ENCODE peak calls at places on chromosomes 4 and X, in six cellular contexts. One of them, this sample, is unnamed.

GRCh38 chr4:20565075-20565721 is 135.1 kb upstream of the PACRGL start:
- DNase-seq in K562: no peak
- DNase-seq in H1: no peak
- DNase-seq in GM12878: no peak
- DNase-seq in HepG2: no peak
- DNase-seq in SK-N-SH: no peak
- DNase-seq in this sample: no peak

GRCh38 chr4:85728471-85728870 is 253.5 kb downstream of the ARHGAP24 start:
- DNase-seq in K562: no peak
- DNase-seq in H1: no peak
- DNase-seq in GM12878: no peak
- DNase-seq in HepG2: no peak
- DNase-seq in SK-N-SH: no peak
- DNase-seq in this sample: no peak

GRCh38 chr4:152154433-152154832 is 381.5 kb downstream of the FBXW7 start:
- DNase-seq in K562: no peak
- DNase-seq in H1: no peak
- DNase-seq in GM12878: no peak
- DNase-seq in HepG2: no peak
- DNase-seq in SK-N-SH: no peak
- DNase-seq in this sample: no peak

GRCh38 chr4:138499627-138500026 is 257.5 kb upstream of the SLC7A11 start:
- DNase-seq in K562: no peak
- DNase-seq in H1: no peak
- DNase-seq in GM12878: no peak
- DNase-seq in HepG2: no peak
- DNase-seq in SK-N-SH: no peak
- DNase-seq in this sample: no peak

GRCh38 chr4:109359040-109359646 is 56.7 kb upstream of the COL25A1 start:
- DNase-seq in K562: no peak
- DNase-seq in H1: no peak
- DNase-seq in GM12878: peak
- DNase-seq in HepG2: no peak
- DNase-seq in SK-N-SH: no peak
- DNase-seq in this sample: no peak

GRCh38 chr4:4344915-4345527 is 41.9 kb upstream of the NSG1 start:
- DNase-seq in K562: no peak
- DNase-seq in H1: no peak
- DNase-seq in GM12878: peak
- DNase-seq in HepG2: no peak
- DNase-seq in SK-N-SH: no peak
- DNase-seq in this sample: no peak

GRCh38 chr4:84582988-84583870 is at the start of gene CDS1:
- DNase-seq in K562: peak
- DNase-seq in H1: no peak
- DNase-seq in GM12878: no peak
- DNase-seq in HepG2: no peak
- DNase-seq in SK-N-SH: peak
- DNase-seq in this sample: peak

GRCh38 chr4:150145950-150146340 is 67.7 kb downstream of the DCLK2 start:
- DNase-seq in K562: no peak
- DNase-seq in H1: no peak
- DNase-seq in GM12878: no peak
- DNase-seq in HepG2: no peak
- DNase-seq in SK-N-SH: no peak
- DNase-seq in this sample: no peak

GRCh38 chr4:173318648-173319211 is 15.4 kb downstream of the HMGB2 start:
- DNase-seq in K562: no peak
- DNase-seq in H1: no peak
- DNase-seq in GM12878: no peak
- DNase-seq in HepG2: peak
- DNase-seq in SK-N-SH: peak
- DNase-seq in this sample: no peak

GRCh38 chr4:166259081-166259480 is 386.0 kb downstream of the TLL1 start:
- DNase-seq in K562: no peak
- DNase-seq in H1: no peak
- DNase-seq in GM12878: no peak
- DNase-seq in HepG2: no peak
- DNase-seq in SK-N-SH: no peak
- DNase-seq in this sample: no peak

GRCh38 chrX:84501798-84502628 is at the start of gene HDX:
- DNase-seq in K562: no peak
- DNase-seq in H1: no peak
- DNase-seq in GM12878: peak
- DNase-seq in HepG2: peak
- DNase-seq in SK-N-SH: peak
- DNase-seq in this sample: no peak
- TF ChIP-seq GABPA in K562: no peak
- TF ChIP-seq GABPA in H1: no peak
- TF ChIP-seq GABPA in GM12878: no peak
- TF ChIP-seq GABPA in HepG2: no peak
- TF ChIP-seq GABPA in SK-N-SH: no peak
- TF ChIP-seq GABPA in this sample: no peak

DNA sequence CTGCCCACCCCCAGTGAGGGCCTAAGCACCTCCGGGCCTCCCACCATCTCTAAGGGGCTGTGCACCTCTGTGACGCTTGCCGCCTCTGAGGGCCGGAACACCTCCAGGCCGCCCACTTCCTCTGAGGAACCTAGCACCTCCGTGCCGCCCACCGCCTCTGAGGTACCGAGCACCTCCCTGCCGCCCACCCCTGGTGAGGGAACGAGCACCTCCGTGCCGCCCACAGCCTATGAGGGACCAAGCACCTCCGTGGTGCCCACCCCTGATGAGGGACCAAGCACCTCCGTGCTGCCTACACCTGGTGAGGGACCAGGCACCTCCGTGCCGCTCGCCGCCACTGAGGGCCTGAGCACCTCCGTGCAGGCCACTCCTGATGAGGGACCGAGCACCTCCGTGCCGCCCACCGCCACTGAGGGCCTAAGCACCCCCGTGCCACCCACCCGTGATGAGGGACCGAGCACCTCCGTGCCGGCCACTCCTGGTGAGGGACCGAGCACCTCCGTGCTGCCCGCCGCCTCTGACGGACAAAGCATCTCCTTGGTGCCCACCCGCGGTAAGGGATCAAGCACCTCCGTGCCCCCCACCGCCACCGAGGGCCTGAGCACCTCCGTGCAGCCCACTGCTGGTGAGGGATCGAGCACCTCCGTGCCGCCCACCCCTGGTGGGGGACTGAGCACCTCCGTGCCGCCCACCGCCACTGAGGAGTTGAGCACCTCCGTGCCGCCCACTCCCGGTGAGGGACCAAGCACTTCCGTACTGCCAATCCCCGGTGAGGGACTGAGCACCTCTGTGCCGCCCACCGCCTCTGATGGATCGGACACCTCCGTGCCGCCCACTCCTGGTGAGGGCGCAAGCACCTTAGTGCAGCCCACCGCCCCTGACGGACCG is 977 bp downstream of the MAGEE1 start:
- DNase-seq in K562: no peak
- DNase-seq in H1: no peak
- DNase-seq in GM12878: no peak
- DNase-seq in HepG2: no peak
- DNase-seq in SK-N-SH: peak
- DNase-seq in this sample: no peak
- TF ChIP-seq GABPA in K562: no peak
- TF ChIP-seq GABPA in H1: no peak
- TF ChIP-seq GABPA in GM12878: no peak
- TF ChIP-seq GABPA in HepG2: no peak
- TF ChIP-seq GABPA in SK-N-SH: no peak
- TF ChIP-seq GABPA in this sample: no peak

DNA sequence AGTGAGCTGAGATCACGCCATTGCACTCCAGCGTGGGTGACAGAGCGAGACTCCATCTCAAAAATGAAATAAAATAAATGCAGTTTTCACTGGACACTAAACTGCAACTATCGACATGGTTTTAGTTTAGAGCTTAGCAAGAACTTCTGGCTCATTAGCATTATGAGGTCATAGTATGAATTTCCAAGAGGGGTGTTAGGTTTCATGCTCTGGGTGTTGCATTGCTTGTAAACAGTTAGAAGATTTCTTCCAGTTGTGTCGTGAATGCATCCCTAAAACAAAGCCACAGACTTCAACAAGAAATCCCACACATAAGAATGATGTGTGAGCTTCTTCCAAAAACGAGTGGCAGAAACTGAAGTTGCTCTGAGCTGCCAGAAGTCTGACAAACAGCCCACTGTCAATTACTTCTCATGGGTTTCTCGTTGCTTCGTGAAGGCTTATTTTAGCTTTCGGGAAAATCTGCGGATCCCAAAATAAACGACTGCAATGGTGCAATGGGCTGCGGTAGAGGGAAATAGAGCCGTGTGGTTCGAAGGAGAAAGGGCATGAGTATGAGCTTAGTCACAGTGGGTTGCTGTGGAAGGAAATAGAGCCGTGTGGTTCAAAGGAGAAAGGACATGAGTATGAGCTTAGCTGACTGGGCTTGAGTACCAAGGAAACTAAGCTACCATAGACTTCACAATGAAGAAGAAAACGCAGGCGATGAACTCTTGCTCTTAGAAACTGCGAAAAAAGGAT is 354.9 kb downstream of the DHRSX start:
- DNase-seq in K562: no peak
- DNase-seq in H1: no peak
- DNase-seq in GM12878: no peak
- DNase-seq in HepG2: no peak
- DNase-seq in SK-N-SH: no peak
- DNase-seq in this sample: no peak
- TF ChIP-seq GABPA in K562: no peak
- TF ChIP-seq GABPA in H1: no peak
- TF ChIP-seq GABPA in GM12878: no peak
- TF ChIP-seq GABPA in HepG2: no peak
- TF ChIP-seq GABPA in SK-N-SH: no peak
- TF ChIP-seq GABPA in this sample: no peak

DNA sequence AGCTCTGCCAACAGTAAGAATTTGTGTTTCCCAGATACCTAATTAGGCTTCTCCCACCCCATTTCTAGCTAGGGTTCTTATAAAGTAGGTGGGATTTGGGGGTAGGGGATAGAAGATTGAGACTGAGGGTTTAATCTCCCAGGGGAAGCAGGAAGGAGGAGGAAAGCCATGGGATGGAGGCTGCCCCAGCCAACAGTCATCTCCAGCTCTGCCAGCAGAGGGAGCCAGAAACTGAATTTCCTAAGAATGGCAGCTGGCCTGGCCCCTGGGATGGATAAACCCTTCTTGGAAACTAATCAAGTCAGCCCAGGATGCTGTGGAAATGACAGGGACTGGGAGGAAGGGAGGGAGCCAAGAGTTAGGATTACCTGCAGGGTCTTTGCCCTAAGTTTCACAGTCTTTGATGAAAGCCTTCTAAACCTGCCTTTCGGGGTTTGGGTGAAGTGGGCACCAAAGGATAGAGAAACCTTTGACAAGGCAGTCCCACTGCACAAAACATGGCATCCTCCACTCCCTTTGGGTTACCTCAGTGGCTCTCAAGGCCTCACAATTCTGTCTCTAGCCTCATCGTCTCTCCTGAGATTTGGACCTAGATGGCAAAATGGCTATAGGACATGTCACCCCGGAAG is 6.7 kb upstream of the ERCC6L start:
- DNase-seq in K562: peak
- DNase-seq in H1: no peak
- DNase-seq in GM12878: no peak
- DNase-seq in HepG2: peak
- DNase-seq in SK-N-SH: peak
- DNase-seq in this sample: peak
- TF ChIP-seq GABPA in K562: no peak
- TF ChIP-seq GABPA in H1: no peak
- TF ChIP-seq GABPA in GM12878: no peak
- TF ChIP-seq GABPA in HepG2: no peak
- TF ChIP-seq GABPA in SK-N-SH: no peak
- TF ChIP-seq GABPA in this sample: no peak

GRCh38 chr4:1291091-1291490 is 1.4 kb downstream of the MAEA start:
- DNase-seq in K562: peak
- DNase-seq in H1: no peak
- DNase-seq in GM12878: no peak
- DNase-seq in HepG2: no peak
- DNase-seq in SK-N-SH: no peak
- DNase-seq in this sample: no peak

GRCh38 chr4:1291996-1292702 is 2.5 kb downstream of the MAEA start:
- DNase-seq in K562: no peak
- DNase-seq in H1: no peak
- DNase-seq in GM12878: no peak
- DNase-seq in HepG2: no peak
- DNase-seq in SK-N-SH: no peak
- DNase-seq in this sample: no peak

GRCh38 chr4:1288786-1289185 is 905 bp upstream of the MAEA start:
- DNase-seq in K562: no peak
- DNase-seq in H1: no peak
- DNase-seq in GM12878: no peak
- DNase-seq in HepG2: no peak
- DNase-seq in SK-N-SH: no peak
- DNase-seq in this sample: no peak

GRCh38 chr4:1289232-1290164 is at the start of gene MAEA:
- DNase-seq in K562: peak
- DNase-seq in H1: peak
- DNase-seq in GM12878: peak
- DNase-seq in HepG2: peak
- DNase-seq in SK-N-SH: peak
- DNase-seq in this sample: peak

GRCh38 chr4:1290165-1290977 is 680 bp downstream of the MAEA start:
- DNase-seq in K562: peak
- DNase-seq in H1: no peak
- DNase-seq in GM12878: no peak
- DNase-seq in HepG2: no peak
- DNase-seq in SK-N-SH: no peak
- DNase-seq in this sample: no peak
- TF ChIP-seq GABPA in K562: no peak
- TF ChIP-seq GABPA in H1: no peak
- TF ChIP-seq GABPA in GM12878: no peak
- TF ChIP-seq GABPA in HepG2: no peak
- TF ChIP-seq GABPA in SK-N-SH: no peak
- TF ChIP-seq GABPA in this sample: no peak

DNA sequence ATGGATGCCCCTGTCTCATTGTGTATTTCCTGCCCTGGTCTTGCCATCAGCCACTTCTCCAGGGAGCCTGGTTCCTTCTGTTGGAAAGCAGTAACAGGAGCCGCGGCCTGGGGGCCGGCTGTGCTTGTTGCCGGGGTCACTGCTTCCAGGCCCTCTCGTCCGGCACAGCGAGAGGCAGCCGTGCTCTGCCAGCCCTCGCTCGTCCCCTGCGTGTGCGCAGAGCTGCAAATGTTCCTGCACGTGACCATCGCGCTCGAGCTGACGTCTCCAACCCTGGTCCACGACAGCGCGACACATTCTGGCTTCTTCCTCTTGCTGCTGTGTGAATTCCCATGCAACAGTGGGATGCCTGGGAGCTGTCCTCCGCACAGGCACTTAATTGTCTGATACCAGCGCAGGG is 12.2 kb downstream of the PDE6B start:
- DNase-seq in K562: no peak
- DNase-seq in H1: no peak
- DNase-seq in GM12878: no peak
- DNase-seq in HepG2: no peak
- DNase-seq in SK-N-SH: no peak
- DNase-seq in this sample: no peak
- TF ChIP-seq GABPA in K562: no peak
- TF ChIP-seq GABPA in H1: no peak
- TF ChIP-seq GABPA in GM12878: no peak
- TF ChIP-seq GABPA in HepG2: no peak
- TF ChIP-seq GABPA in SK-N-SH: no peak
- TF ChIP-seq GABPA in this sample: no peak

This sample was measured in HL-60.